ENCODE peak calls at places on chromosomes 5 and 9, in nine cellular contexts. H, E, W, G, R, D, L, U and N are unnamed samples.

GRCh38 chr5:78243639-78244038 is 50.9 kb downstream of the AP3B1 start:
- DNase-seq in U (no peak), R (no peak), L (no peak), G (no peak), D (no peak), E (no peak), W (no peak), H (peak), N (no peak)

GRCh38 chr9:73023025-73023541 is 70.2 kb upstream of the ALDH1A1 start:
- DNase-seq in H (peak), U (peak), L (peak), E (peak), R (peak), G (peak), D (peak), W (no peak), N (peak)

GRCh38 chr5:152593388-152593787 is 188.3 kb upstream of the NMUR2 start:
- DNase-seq in W (no peak), H (no peak), G (no peak), E (no peak), R (no peak), U (peak), L (peak), D (peak), N (no peak)

GRCh38 chr5:97231025-97231636 is 48.1 kb upstream of the RIOK2 start:
- DNase-seq in H (peak), G (no peak), L (peak), U (peak), W (peak), R (no peak), E (no peak), D (peak), N (peak)

GRCh38 chr5:32598997-32599549 is 13.7 kb downstream of the SUB1 start:
- DNase-seq in D (no peak), H (no peak), W (no peak), L (no peak), G (no peak), R (no peak), U (no peak), E (no peak), N (no peak)

GRCh38 chr5:128009399-128009798 is 74.2 kb upstream of the SLC12A2 start:
- DNase-seq in L (no peak), U (no peak), D (no peak), R (no peak), H (no peak), E (no peak), W (no peak), G (no peak), N (no peak)

GRCh38 chr5:157473383-157474370 is 13.7 kb downstream of the NIPAL4 start:
- DNase-seq in U (no peak), G (no peak), W (no peak), R (no peak), H (peak), L (no peak), E (no peak), D (no peak), N (no peak)

GRCh38 chr5:133944263-133945230 is 23.9 kb downstream of the C5orf15 start:
- DNase-seq in H (peak), U (peak), W (peak), R (no peak), E (peak), L (peak), D (peak), G (peak), N (peak)

GRCh38 chr5:105587963-105588662 is 2025.5 kb upstream of the NUDT12 start:
- DNase-seq in U (no peak), R (no peak), W (no peak), D (peak), H (no peak), L (no peak), E (no peak), G (no peak), N (no peak)

GRCh38 chr5:59222687-59223511 is 640.0 kb downstream of the RAB3C start:
- DNase-seq in D (peak), E (no peak), G (no peak), W (no peak), U (no peak), L (peak), R (no peak), H (no peak), N (no peak)

GRCh38 chr9:69877852-69878507 is 57.4 kb downstream of the CFAP95 start:
- DNase-seq in D (peak), L (peak), U (peak), H (peak), R (no peak), W (peak), E (no peak), G (no peak), N (peak)

GRCh38 chr5:161975350-161975749 is 92.2 kb upstream of the GABRG2 start:
- DNase-seq in L (no peak), H (no peak), E (no peak), G (no peak), R (no peak), W (no peak), D (no peak), U (no peak), N (peak)